ENCODE peak calls at places on chromosome 13, in five cellular contexts. K is GM12878, Z is K562, Q is HepG2, T is SK-N-SH. D is an unnamed sample. For H3K27me3, the result is how much of the 10 kb centered on the place peaks cover.

GRCh38 chr13:35764359-35765015 is 288.0 kb upstream of the MAB21L1 start:
- DNase-seq in K (no peak), Q (no peak), T (no peak), Z (no peak), D (no peak)

GRCh38 chr13:39820606-39821005 is 165.1 kb downstream of the COG6 start:
- DNase-seq in K (no peak), Q (no peak), Z (no peak), T (no peak), D (no peak)

GRCh38 chr13:110923777-110924638 is 9.1 kb upstream of the ANKRD10 start:
- DNase-seq in K (no peak), Z (no peak), T (no peak), Q (no peak), D (no peak)

GRCh38 chr13:47415048-47415447 is 518.2 kb upstream of the HTR2A start:
- DNase-seq in T (no peak), Z (no peak), Q (no peak), K (no peak), D (no peak)

GRCh38 chr13:44955421-44955820 is 33.9 kb downstream of the NUFIP1 start:
- DNase-seq in K (no peak), Z (no peak), Q (no peak), T (no peak), D (no peak)

GRCh38 chr13:49641810-49642291 is 13.5 kb downstream of the ARL11 start:
- DNase-seq in Q (no peak), Z (peak), K (no peak), T (no peak), D (no peak)

GRCh38 chr13:30312859-30313258 is 5.5 kb upstream of the KATNAL1 start:
- DNase-seq in K (no peak), Q (no peak), Z (no peak), T (no peak), D (no peak)

GRCh38 chr13:113616991-113617749 is 32.6 kb downstream of the TFDP1 start:
- DNase-seq in K (no peak), Q (no peak), T (no peak), Z (no peak), D (no peak)

GRCh38 chr13:33128134-33128533 is 111.9 kb downstream of the KL start:
- DNase-seq in Q (no peak), Z (no peak), T (no peak), K (no peak), D (no peak)

GRCh38 chr13:37934339-37935191 is 65.0 kb upstream of the TRPC4 start:
- DNase-seq in Q (no peak), Z (no peak), K (no peak), T (no peak), D (no peak)

GRCh38 chr13:40185393-40185792 is 481.0 kb downstream of the FOXO1 start:
- DNase-seq in Q (no peak), K (no peak), T (no peak), Z (no peak), D (no peak)

GRCh38 chr13:36395280-36395679 is 37.0 kb upstream of the CCNA1 start:
- DNase-seq in Q (peak), T (peak), Z (peak), K (no peak), D (no peak)

GRCh38 chr13:26518433-26519084 is 38.9 kb upstream of the WASF3 start:
- DNase-seq in T (no peak), Q (no peak), K (no peak), Z (no peak), D (no peak)

GRCh38 chr13:110301606-110302131 is 5.3 kb downstream of the COL4A1 start:
- DNase-seq in Q (no peak), K (no peak), T (no peak), Z (no peak), D (no peak)

GRCh38 chr13:53007872-53008271 is 20.7 kb upstream of the OLFM4 start:
- DNase-seq in T (peak), K (no peak), Z (no peak), Q (no peak), D (no peak)

GRCh38 chr13:55999709-56000108 is 1141.0 kb upstream of the PRR20A start:
- DNase-seq in Q (no peak), T (no peak), K (no peak), Z (no peak), D (no peak)

GRCh38 chr13:24073657-24074056 is 86.9 kb upstream of the SPATA13 start:
- DNase-seq in K (no peak), Z (no peak), T (no peak), Q (no peak), D (no peak)

GRCh38 chr13:113172419-113172926 is 14.0 kb downstream of the PROZ start:
- DNase-seq in K (no peak), Q (no peak), Z (no peak), T (no peak), D (no peak)

GRCh38 chr13:110308377-110309158 is 1.5 kb downstream of the COL4A2 start:
- DNase-seq in K (no peak), Z (no peak), Q (no peak), T (peak), D (no peak)

GRCh38 chr13:113920173-113920572 is 53.7 kb downstream of the C13orf46 start:
- DNase-seq in Q (no peak), Z (no peak), K (no peak), T (no peak), D (no peak)

GRCh38 chr13:73914119-73914518 is 220.1 kb downstream of the KLF12 start:
- DNase-seq in Z (no peak), K (no peak), T (no peak), Q (no peak), D (no peak)

GRCh38 chr13:95275322-95276118 is 25.7 kb downstream of the ABCC4 start:
- DNase-seq in K (no peak), Z (no peak), T (no peak), Q (peak), D (no peak)

GRCh38 chr13:72960541-72960940 is 98.3 kb upstream of the KLF5 start:
- DNase-seq in T (no peak), Q (peak), K (no peak), Z (no peak), D (no peak)

GRCh38 chr13:96052655-96053002 is 572 bp downstream of the UGGT2 start:
- DNase-seq in Z (peak), Q (peak), T (peak), K (peak), D (peak)

GRCh38 chr13:30731658-30732390 is 3.5 kb upstream of the ALOX5AP start:
- DNase-seq in T (no peak), K (no peak), Z (no peak), Q (no peak), D (no peak)

GRCh38 chr13:85142351-85142750 is 656.9 kb downstream of the SLITRK6 start:
- DNase-seq in K (no peak), Z (no peak), Q (no peak), T (no peak), D (no peak)

GRCh38 chr13:33524086-33524485 is 238.5 kb upstream of the STARD13 start:
- DNase-seq in K (no peak), Z (no peak), T (no peak), Q (no peak), D (no peak)

GRCh38 chr13:62747152-62747551 is 1331.5 kb upstream of the PCDH20 start:
- DNase-seq in Q (no peak), K (no peak), T (no peak), Z (no peak), D (no peak)

GRCh38 chr13:59343993-59344780 is 819.5 kb downstream of the DIAPH3 start:
- DNase-seq in Z (no peak), Q (no peak), K (no peak), T (peak), D (no peak)

GRCh38 chr13:79560954-79561353 is 80.0 kb downstream of the NDFIP2 start:
- DNase-seq in K (no peak), Z (no peak), T (no peak), Q (no peak), D (no peak)

GRCh38 chr13:93017493-93018112 is 209.0 kb upstream of the GPC6 start:
- DNase-seq in Q (no peak), K (no peak), Z (no peak), T (no peak), D (no peak)

GRCh38 chr13:45082964-45083363 is 37.3 kb upstream of the GTF2F2 start:
- DNase-seq in K (no peak), Q (no peak), T (no peak), Z (no peak), D (no peak)

GRCh38 chr13:95256086-95256485 is 45.2 kb downstream of the ABCC4 start:
- DNase-seq in K (no peak), Q (peak), T (no peak), Z (no peak), D (peak)

GRCh38 chr13:93951153-93951552 is 528.3 kb downstream of the DCT start:
- DNase-seq in T (no peak), K (no peak), Q (no peak), Z (no peak), D (no peak)

GRCh38 chr13:98447881-98448641 is 128.8 kb downstream of the STK24 start:
- DNase-seq in K (no peak), Q (no peak), T (peak), Z (no peak), D (peak)

GRCh38 chr13:21237081-21237480 is 60.6 kb downstream of the MRPL57 start:
- DNase-seq in Z (no peak), K (no peak), Q (no peak), T (no peak), D (no peak)
- H3K27me3 ChIP-seq in Z (under half), K (under half), Q (under half), T (under half), D (under half)

GRCh38 chr13:28357247-28357825 is 137.6 kb downstream of the FLT1 start:
- DNase-seq in Q (no peak), Z (no peak), T (no peak), K (no peak), D (no peak)

GRCh38 chr13:28356506-28357064 is 138.3 kb downstream of the FLT1 start:
- DNase-seq in Z (no peak), K (no peak), Q (no peak), T (no peak), D (no peak)

GRCh38 chr13:28357846-28358496 is 137.0 kb downstream of the FLT1 start:
- DNase-seq in K (no peak), Z (no peak), T (no peak), Q (no peak), D (no peak)

GRCh38 chr13:28355046-28355821 is 139.7 kb downstream of the FLT1 start:
- DNase-seq in Z (no peak), Q (no peak), T (no peak), K (no peak), D (no peak)

GRCh38 chr13:28355822-28356371 is 139.0 kb downstream of the FLT1 start:
- DNase-seq in T (no peak), Q (no peak), Z (peak), K (no peak), D (no peak)
- TF ChIP-seq ZBTB33 in T (no peak), Q (no peak), Z (no peak), K (no peak), D (no peak)

GRCh38 chr13:112097770-112098169 is 30.8 kb downstream of the SOX1 start:
- DNase-seq in Q (no peak), Z (no peak), K (no peak), T (no peak), D (no peak)
- H3K27me3 ChIP-seq in Q (under half), Z (under half), K (under half), T (under half), D (under half)

GRCh38 chr13:46109451-46109850 is 4.6 kb upstream of the CPB2 start:
- DNase-seq in T (no peak), K (no peak), Q (peak), Z (no peak), D (no peak)
- TF ChIP-seq ZBTB33 in T (no peak), K (no peak), Q (no peak), Z (no peak), D (no peak)

GRCh38 chr13:99892866-99893504 is 78.6 kb downstream of the ZIC5 start:
- DNase-seq in T (no peak), Z (no peak), Q (no peak), K (no peak), D (no peak)

GRCh38 chr13:99893567-99893966 is 78.0 kb downstream of the ZIC5 start:
- DNase-seq in Z (no peak), Q (no peak), T (no peak), K (no peak), D (no peak)

GRCh38 chr13:99894105-99894504 is 77.5 kb downstream of the ZIC5 start:
- DNase-seq in Z (no peak), T (peak), Q (no peak), K (no peak), D (no peak)

GRCh38 chr13:99894835-99895427 is 76.6 kb downstream of the ZIC5 start:
- DNase-seq in T (peak), Z (no peak), Q (no peak), K (no peak), D (no peak)

GRCh38 chr13:99892189-99892588 is 79.4 kb downstream of the ZIC5 start:
- DNase-seq in Z (no peak), Q (no peak), T (no peak), K (no peak), D (no peak)
- H3K27me3 ChIP-seq in Z (under half), Q (under half), T (half or more), K (under half), D (under half)

DNA sequence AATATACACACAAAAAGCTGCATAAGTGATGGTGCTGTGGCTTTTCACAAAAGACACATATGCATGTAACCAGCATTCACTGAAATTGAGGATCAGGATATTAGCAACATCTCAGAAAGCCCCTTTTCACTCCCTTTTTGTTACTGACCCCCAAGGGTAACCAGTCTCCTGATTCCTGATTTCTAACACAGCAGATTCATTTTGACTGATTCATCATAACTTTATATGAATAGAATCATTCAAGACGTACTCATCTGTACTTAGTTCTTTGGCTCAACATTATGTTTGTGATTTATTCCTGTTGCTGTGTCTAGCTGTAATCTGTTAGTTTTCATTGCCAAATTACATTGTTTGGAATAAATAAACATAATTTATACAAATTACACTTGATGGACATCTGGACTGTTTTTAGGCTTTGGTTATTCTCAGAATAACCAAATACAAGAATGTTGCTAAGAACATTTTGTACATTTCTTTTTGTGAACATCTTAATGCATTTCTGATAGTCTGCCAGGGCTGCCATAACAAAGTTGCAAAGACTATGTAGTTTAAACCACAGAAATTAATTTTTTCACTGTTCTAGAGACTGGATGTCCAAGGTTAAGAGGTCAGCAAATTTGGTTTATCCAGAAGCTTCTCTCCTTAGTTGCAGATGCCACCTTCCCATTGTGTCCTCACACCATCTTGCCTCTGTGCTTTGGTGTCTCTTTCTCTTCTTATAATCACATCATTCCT is 62.7 kb upstream of the EDNRB start:
- DNase-seq in Q (no peak), T (no peak), Z (no peak), K (no peak), D (no peak)
- TF ChIP-seq ZBTB33 in Q (no peak), T (no peak), Z (no peak), K (no peak), D (no peak)

GRCh38 chr13:25352230-25352629 is 19.5 kb upstream of the ATP8A2 start:
- DNase-seq in Z (peak), K (no peak), Q (no peak), T (peak), D (no peak)
- H3K27me3 ChIP-seq in Z (under half), K (under half), Q (under half), T (under half), D (under half)

DNA sequence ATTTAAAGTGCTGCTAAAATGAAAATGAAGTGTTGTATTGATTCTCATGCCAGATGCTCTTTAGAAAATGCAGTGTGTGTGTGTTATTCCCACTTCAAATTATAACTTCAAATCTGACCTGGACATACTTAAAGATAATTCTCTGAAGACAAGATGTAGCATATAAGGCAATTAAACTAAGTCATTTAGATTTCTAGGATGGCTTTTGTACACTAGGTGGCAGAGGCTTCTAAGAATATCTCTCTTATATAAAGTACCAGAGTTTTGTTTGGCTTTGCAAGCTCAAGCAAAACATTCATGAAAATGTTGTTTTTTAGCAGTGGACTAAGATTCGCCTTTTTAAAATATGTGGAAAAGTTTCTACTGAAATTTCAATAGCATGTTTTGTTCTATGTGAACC is 407.2 kb downstream of the GPC5 start:
- DNase-seq in Z (no peak), K (no peak), T (no peak), Q (no peak), D (no peak)
- TF ChIP-seq ZBTB33 in Z (no peak), K (no peak), T (no peak), Q (no peak), D (no peak)

GRCh38 chr13:22837980-22838615 is 342.7 kb upstream of the SGCG start:
- DNase-seq in K (no peak), Z (no peak), Q (no peak), T (peak), D (no peak)
- H3K27me3 ChIP-seq in K (under half), Z (under half), Q (under half), T (under half), D (under half)

GRCh38 chr13:51590966-51591627 is 6.8 kb downstream of the WDFY2 start:
- DNase-seq in Q (peak), T (peak), K (no peak), Z (peak), D (no peak)
- TF ChIP-seq ZBTB33 in Q (no peak), T (peak), K (no peak), Z (no peak), D (no peak)